ENCODE peak calls at places on chromosomes 5 and 9, in five cellular contexts. R is foreskin keratinocyte, A is left ventricle myocardium inferior, O is fibroblast of lung, K is mesendoderm. W is an unnamed sample.

GRCh38 chr5:4700082-4700481 is 440.0 kb upstream of the ADAMTS16 start:
- DNase-seq in R (peak), A (peak), O (no peak), K (peak), W (peak)

GRCh38 chr9:14231196-14231990 is 82.5 kb downstream of the NFIB start:
- DNase-seq in R (no peak), A (no peak), O (no peak), K (no peak), W (no peak)

GRCh38 chr5:89246252-89246651 is 363.3 kb upstream of the MEF2C start:
- DNase-seq in R (no peak), A (no peak), O (peak), K (no peak), W (no peak)

GRCh38 chr5:1239514-1240251 is 14.5 kb downstream of the SLC6A18 start:
- DNase-seq in R (no peak), A (no peak), O (no peak), K (no peak), W (no peak)

GRCh38 chr9:28999806-29000205 is 1426.5 kb upstream of the C9orf72 start:
- DNase-seq in R (peak), A (no peak), O (no peak), K (no peak), W (no peak)

GRCh38 chr5:53381-54174 is 38.4 kb upstream of the PLEKHG4B start:
- DNase-seq in R (no peak), A (no peak), O (no peak), K (peak), W (no peak)

GRCh38 chr9:13568446-13568845 is 289.0 kb upstream of the MPDZ start:
- DNase-seq in R (no peak), A (no peak), O (no peak), K (no peak), W (no peak)

GRCh38 chr5:15938186-15938585 is 241.4 kb downstream of the MARCHF11 start:
- DNase-seq in R (no peak), A (no peak), O (no peak), K (no peak), W (no peak)

GRCh38 chr5:160287378-160288051 is 24.8 kb downstream of the CCNJL start:
- DNase-seq in R (no peak), A (peak), O (no peak), K (peak), W (peak)

GRCh38 chr9:5652810-5653209 is 23.9 kb downstream of the RIC1 start:
- DNase-seq in R (no peak), A (no peak), O (peak), K (no peak), W (no peak)

GRCh38 chr5:137696481-137696880 is 39.4 kb downstream of the KLHL3 start:
- DNase-seq in R (no peak), A (no peak), O (peak), K (no peak), W (no peak)

GRCh38 chr5:73417307-73418035 is 31.1 kb downstream of the FOXD1 start:
- DNase-seq in R (no peak), A (no peak), O (peak), K (no peak), W (no peak)

GRCh38 chr5:105978011-105978410 is 1692.7 kb downstream of the EFNA5 start:
- DNase-seq in R (no peak), A (no peak), O (no peak), K (no peak), W (no peak)

GRCh38 chr5:172749881-172750608 is 20.9 kb downstream of the DUSP1 start:
- DNase-seq in R (no peak), A (no peak), O (peak), K (no peak), W (no peak)

GRCh38 chr5:176608937-176609723 is 826 bp downstream of the GPRIN1 start:
- DNase-seq in R (no peak), A (no peak), O (no peak), K (no peak), W (no peak)

GRCh38 chr5:168227001-168227400 is 64.4 kb upstream of the WWC1 start:
- DNase-seq in R (peak), A (no peak), O (no peak), K (no peak), W (no peak)

GRCh38 chr9:135565141-135565628 is 3.6 kb downstream of the PAEP start:
- DNase-seq in R (no peak), A (no peak), O (no peak), K (no peak), W (no peak)

GRCh38 chr5:113031132-113031531 is 54.5 kb downstream of the DCP2 start:
- DNase-seq in R (no peak), A (no peak), O (no peak), K (peak), W (no peak)

GRCh38 chr5:108381034-108381954 is 604 bp downstream of the FBXL17 start:
- DNase-seq in R (peak), A (peak), O (peak), K (peak), W (peak)

GRCh38 chr9:27499481-27499880 is 24.6 kb upstream of the IFNK start:
- DNase-seq in R (peak), A (no peak), O (peak), K (peak), W (no peak)

GRCh38 chr9:88773627-88774244 is 217.5 kb upstream of the S1PR3 start:
- DNase-seq in R (no peak), A (no peak), O (peak), K (peak), W (no peak)

GRCh38 chr5:159452480-159453167 is 122.3 kb upstream of the IL12B start:
- DNase-seq in R (no peak), A (no peak), O (no peak), K (no peak), W (no peak)

GRCh38 chr5:65803699-65804426 is 81.9 kb downstream of the NLN start:
- DNase-seq in R (no peak), A (no peak), O (no peak), K (no peak), W (no peak)

GRCh38 chr5:132060501-132061161 is at the start of gene IL3:
- DNase-seq in R (no peak), A (peak), O (no peak), K (no peak), W (no peak)

GRCh38 chr5:100694100-100694499 is 158.9 kb downstream of the FAM174A start:
- DNase-seq in R (no peak), A (no peak), O (no peak), K (no peak), W (no peak)

GRCh38 chr9:121288874-121289553 is 21.1 kb downstream of the GSN start:
- DNase-seq in R (peak), A (peak), O (peak), K (peak), W (peak)

GRCh38 chr5:20606006-20606405 is 618.0 kb upstream of the CDH18 start:
- DNase-seq in R (no peak), A (no peak), O (no peak), K (no peak), W (no peak)

GRCh38 chr5:128252196-128252595 is 168.6 kb downstream of the SLC12A2 start:
- DNase-seq in R (no peak), A (no peak), O (no peak), K (no peak), W (no peak)

GRCh38 chr5:14782591-14782990 is 89.0 kb downstream of the ANKH start:
- DNase-seq in R (no peak), A (no peak), O (no peak), K (no peak), W (no peak)

GRCh38 chr5:112634166-112634565 is 103.5 kb upstream of the APC start:
- DNase-seq in R (no peak), A (no peak), O (peak), K (no peak), W (no peak)

GRCh38 chr9:121634800-121635261 is 16.6 kb upstream of the DAB2IP start:
- DNase-seq in R (no peak), A (no peak), O (no peak), K (peak), W (no peak)

GRCh38 chr5:168174376-168174775 is 117.1 kb upstream of the WWC1 start:
- DNase-seq in R (no peak), A (no peak), O (peak), K (no peak), W (no peak)

GRCh38 chr5:170333161-170333909 is 35.8 kb upstream of the LCP2 start:
- DNase-seq in R (no peak), A (no peak), O (no peak), K (peak), W (peak)

GRCh38 chr5:79547982-79548381 is 34.0 kb upstream of the HOMER1 start:
- DNase-seq in R (peak), A (no peak), O (no peak), K (no peak), W (no peak)

GRCh38 chr9:113536483-113537226 is 73.1 kb downstream of the RGS3 start:
- DNase-seq in R (no peak), A (peak), O (peak), K (peak), W (no peak)

GRCh38 chr5:99169309-99169708 is 240.5 kb upstream of the CHD1 start:
- DNase-seq in R (no peak), A (no peak), O (peak), K (peak), W (no peak)

GRCh38 chr5:137822983-137823382 is 44.7 kb upstream of the MYOT start:
- DNase-seq in R (no peak), A (no peak), O (no peak), K (no peak), W (no peak)

GRCh38 chr5:40124367-40124766 is 555.3 kb upstream of the PTGER4 start:
- DNase-seq in R (no peak), A (no peak), O (peak), K (peak), W (no peak)

GRCh38 chr9:95116002-95116819 is 201.3 kb downstream of the FANCC start:
- DNase-seq in R (peak), A (no peak), O (no peak), K (peak), W (no peak)

GRCh38 chr9:35051069-35051967 is 21.1 kb downstream of the VCP start:
- DNase-seq in R (no peak), A (peak), O (peak), K (peak), W (no peak)

DNA sequence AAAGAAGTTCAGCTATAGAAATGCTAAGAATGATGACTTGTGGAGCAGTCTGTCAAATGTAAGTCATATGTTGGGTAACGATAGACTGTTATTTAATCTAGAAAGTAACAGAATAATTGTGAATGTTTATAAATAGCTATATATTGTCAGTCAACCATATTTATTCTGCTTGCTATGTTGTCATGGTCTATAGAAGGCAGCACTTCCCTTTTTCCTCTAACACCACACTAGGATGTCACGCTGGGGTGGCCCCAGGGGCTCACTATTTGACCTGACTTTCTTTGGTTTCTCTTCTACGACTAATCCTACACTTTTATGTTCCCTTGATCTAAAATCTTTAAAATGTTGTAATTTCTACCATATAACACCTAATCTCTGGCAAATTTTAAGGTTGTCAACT is 20.5 kb downstream of the ERAP2 start:
- DNase-seq in R (no peak), A (no peak), O (no peak), K (no peak), W (peak)
- H3K27ac ChIP-seq in R (no peak), A (no peak), O (no peak), K (no peak), W (no peak)

GRCh38 chr9:137084526-137084925 is 2.3 kb upstream of the MAN1B1 start:
- DNase-seq in R (peak), A (no peak), O (no peak), K (no peak), W (no peak)

GRCh38 chr9:137085918-137086530 is 761 bp upstream of the MAN1B1 start:
- DNase-seq in R (no peak), A (peak), O (peak), K (no peak), W (peak)

GRCh38 chr9:137082925-137083290 is 3.9 kb upstream of the MAN1B1 start:
- DNase-seq in R (no peak), A (no peak), O (no peak), K (no peak), W (no peak)

GRCh38 chr9:137082222-137082924 is 4.4 kb upstream of the MAN1B1 start:
- DNase-seq in R (no peak), A (no peak), O (no peak), K (no peak), W (no peak)

DNA sequence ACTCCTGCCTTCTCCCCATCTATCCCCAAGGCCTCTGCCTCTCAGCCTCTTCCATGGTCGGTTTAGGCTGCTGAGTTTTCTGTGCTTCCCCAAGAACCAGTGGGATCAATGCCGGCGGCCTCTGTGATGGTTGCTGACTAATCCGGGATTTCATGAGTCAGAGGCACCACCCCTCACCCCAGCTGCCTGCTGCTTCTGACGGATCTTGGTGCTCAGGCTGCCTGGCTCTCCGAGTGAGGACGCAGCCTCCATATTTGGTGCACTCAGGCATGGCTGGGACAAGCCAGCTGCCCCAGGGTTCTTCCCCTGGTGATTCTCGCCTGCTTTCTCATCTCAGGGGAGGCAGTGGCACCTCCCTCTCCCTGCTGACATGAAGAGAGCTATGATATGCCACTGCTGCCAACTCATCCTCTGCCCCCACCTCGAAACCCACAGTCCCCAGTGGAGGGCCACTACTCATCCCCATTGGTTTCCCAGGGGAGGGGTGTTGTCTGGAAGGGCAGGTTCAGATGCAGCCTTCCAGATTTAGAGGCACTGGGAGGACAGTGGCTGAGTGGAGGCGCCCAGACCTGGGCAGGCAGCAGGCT is 3.3 kb upstream of the MAN1B1 start:
- DNase-seq in R (peak), A (no peak), O (peak), K (peak), W (no peak)
- H3K27ac ChIP-seq in R (peak), A (peak), O (peak), K (no peak), W (no peak)

DNA sequence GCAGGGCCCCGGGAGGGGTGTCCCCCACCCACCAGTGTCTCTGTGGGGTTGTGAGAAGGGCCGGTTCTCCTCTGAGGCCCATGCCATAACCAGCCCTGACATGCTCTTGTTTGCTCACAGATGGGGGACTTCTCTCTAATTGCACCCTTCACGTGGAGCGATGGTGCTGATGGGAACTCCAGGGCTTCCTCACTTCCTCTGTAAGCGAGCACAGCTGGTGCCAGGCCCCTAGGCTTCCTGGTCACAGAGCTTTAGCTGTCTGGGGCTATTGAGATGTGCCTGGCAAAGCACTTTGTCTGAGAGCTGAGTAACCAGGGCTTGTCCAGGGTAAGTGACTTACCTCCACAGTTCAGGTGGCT is 36.4 kb downstream of the PHF2 start:
- DNase-seq in R (peak), A (no peak), O (no peak), K (no peak), W (no peak)
- H3K27ac ChIP-seq in R (no peak), A (no peak), O (no peak), K (no peak), W (no peak)

GRCh38 chr9:104868687-104869404 is 59.1 kb downstream of the ABCA1 start:
- DNase-seq in R (no peak), A (peak), O (peak), K (peak), W (peak)

GRCh38 chr9:104869801-104870200 is 58.2 kb downstream of the ABCA1 start:
- DNase-seq in R (no peak), A (no peak), O (no peak), K (no peak), W (no peak)

GRCh38 chr9:104875320-104875719 is 52.6 kb downstream of the ABCA1 start:
- DNase-seq in R (no peak), A (no peak), O (no peak), K (no peak), W (no peak)

GRCh38 chr9:104872959-104873850 is 54.8 kb downstream of the ABCA1 start:
- DNase-seq in R (peak), A (peak), O (peak), K (peak), W (no peak)

DNA sequence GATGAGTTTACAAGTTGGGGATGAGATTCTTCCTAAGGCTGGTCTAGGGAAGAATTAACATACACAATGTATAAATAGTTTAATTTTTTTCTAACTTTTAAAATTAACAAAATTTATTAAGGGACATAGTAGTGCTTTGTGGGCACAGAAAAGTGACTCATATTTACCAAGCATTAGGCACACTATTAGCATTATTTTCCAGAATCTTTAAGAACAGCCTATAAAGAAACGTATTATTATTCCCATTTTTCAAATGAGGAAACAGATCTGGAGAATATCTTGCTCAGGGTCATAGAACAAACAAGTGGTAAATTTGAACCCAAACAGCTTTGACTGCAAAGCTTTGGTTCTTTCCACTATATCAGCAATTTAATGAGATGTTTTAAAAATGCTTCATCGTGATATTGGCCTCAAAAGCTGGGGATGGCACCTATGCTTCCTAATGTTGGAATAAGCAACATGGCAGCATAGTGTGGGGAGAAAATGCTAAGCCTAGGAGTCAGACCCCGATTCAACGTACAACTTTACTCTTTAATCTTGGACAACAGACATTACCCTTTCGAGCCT is 55.9 kb downstream of the ABCA1 start:
- DNase-seq in R (no peak), A (no peak), O (no peak), K (no peak), W (no peak)
- H3K27ac ChIP-seq in R (peak), A (no peak), O (no peak), K (no peak), W (no peak)

DNA sequence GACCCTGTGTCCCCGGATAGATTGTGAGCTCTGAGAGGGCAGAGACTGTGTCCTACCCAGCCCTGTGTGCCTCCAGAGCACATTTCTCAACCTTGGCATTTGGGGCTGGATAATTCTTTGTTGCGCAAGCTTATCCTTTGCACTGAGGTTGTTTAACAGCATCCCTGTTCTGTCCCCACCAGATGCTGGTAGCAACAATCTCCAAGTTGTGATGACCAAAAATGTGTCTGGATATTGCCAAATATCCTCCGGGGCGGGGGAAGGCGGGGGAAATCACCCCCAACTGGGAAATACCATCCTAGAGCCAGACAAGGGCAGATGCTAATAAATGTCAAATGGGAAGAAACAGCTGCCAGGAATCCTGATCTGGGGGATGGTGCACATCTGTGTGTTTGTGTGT is 24.0 kb upstream of the TNIP1 start:
- DNase-seq in R (no peak), A (peak), O (peak), K (no peak), W (no peak)
- H3K27ac ChIP-seq in R (no peak), A (peak), O (peak), K (no peak), W (peak)

GRCh38 chr5:173795601-173796000 is 92.5 kb upstream of the CPEB4 start:
- DNase-seq in R (no peak), A (no peak), O (no peak), K (no peak), W (no peak)
- H3K27ac ChIP-seq in R (no peak), A (no peak), O (no peak), K (no peak), W (no peak)

GRCh38 chr5:67208403-67208802 is 11.8 kb upstream of the CD180 start:
- DNase-seq in R (no peak), A (no peak), O (no peak), K (no peak), W (no peak)
- H3K27ac ChIP-seq in R (no peak), A (peak), O (no peak), K (no peak), W (no peak)

W was measured in lower lobe of right lung.